ENCODE peak calls at places on chromosomes 5 and 9, in ten cellular contexts. One of them, this sample, is unnamed.
A peak's percentile ranks its signal among the peaks of the same experiment; 100 is the strongest.

GRCh38 chr9:4680178-4680535 is 788 bp downstream of the CDC37L1 start:
- DNase-seq in psoas muscle: no peak
- DNase-seq in progenitor cell of endocrine pancreas: no peak
- DNase-seq in cardiac muscle cell: no peak
- DNase-seq in spleen: no peak
- DNase-seq in HepG2: no peak
- DNase-seq in H1: no peak
- DNase-seq in CD8-positive, alpha-beta T cell: no peak
- DNase-seq in fibroblast of pulmonary artery: no peak
- DNase-seq in mucosa of descending colon: no peak
- DNase-seq in this sample: no peak

GRCh38 chr9:95766906-95767305 is 108.6 kb upstream of the ERCC6L2 start:
- DNase-seq in psoas muscle: no peak
- DNase-seq in progenitor cell of endocrine pancreas: no peak
- DNase-seq in cardiac muscle cell: no peak
- DNase-seq in spleen: no peak
- DNase-seq in HepG2: no peak
- DNase-seq in H1: no peak
- DNase-seq in CD8-positive, alpha-beta T cell: no peak
- DNase-seq in fibroblast of pulmonary artery: no peak
- DNase-seq in mucosa of descending colon: no peak
- DNase-seq in this sample: no peak

GRCh38 chr9:99351647-99352046 is 129.6 kb downstream of the SEC61B start:
- DNase-seq in psoas muscle: no peak
- DNase-seq in progenitor cell of endocrine pancreas: no peak
- DNase-seq in cardiac muscle cell: no peak
- DNase-seq in spleen: no peak
- DNase-seq in HepG2: no peak
- DNase-seq in H1: no peak
- DNase-seq in CD8-positive, alpha-beta T cell: no peak
- DNase-seq in fibroblast of pulmonary artery: no peak
- DNase-seq in mucosa of descending colon: no peak
- DNase-seq in this sample: no peak

GRCh38 chr5:110478899-110479298 is 247.6 kb downstream of the TMEM232 start:
- DNase-seq in psoas muscle: no peak
- DNase-seq in progenitor cell of endocrine pancreas: no peak
- DNase-seq in cardiac muscle cell: no peak
- DNase-seq in spleen: no peak
- DNase-seq in HepG2: no peak
- DNase-seq in H1: no peak
- DNase-seq in CD8-positive, alpha-beta T cell: no peak
- DNase-seq in fibroblast of pulmonary artery: peak; percentile 74
- DNase-seq in mucosa of descending colon: no peak
- DNase-seq in this sample: no peak

GRCh38 chr9:93346240-93347112 is 105.0 kb upstream of the FAM120A start:
- DNase-seq in psoas muscle: no peak
- DNase-seq in progenitor cell of endocrine pancreas: no peak
- DNase-seq in cardiac muscle cell: peak; percentile 54
- DNase-seq in spleen: no peak
- DNase-seq in HepG2: no peak
- DNase-seq in H1: peak; percentile 73
- DNase-seq in CD8-positive, alpha-beta T cell: no peak
- DNase-seq in fibroblast of pulmonary artery: no peak
- DNase-seq in mucosa of descending colon: no peak
- DNase-seq in this sample: no peak

GRCh38 chr9:134393582-134394280 is 67.5 kb downstream of the RXRA start:
- DNase-seq in psoas muscle: no peak
- DNase-seq in progenitor cell of endocrine pancreas: no peak
- DNase-seq in cardiac muscle cell: no peak
- DNase-seq in spleen: no peak
- DNase-seq in HepG2: no peak
- DNase-seq in H1: no peak
- DNase-seq in CD8-positive, alpha-beta T cell: no peak
- DNase-seq in fibroblast of pulmonary artery: no peak
- DNase-seq in mucosa of descending colon: no peak
- DNase-seq in this sample: no peak

GRCh38 chr5:175457466-175457865 is 13.5 kb upstream of the DRD1 start:
- DNase-seq in psoas muscle: no peak
- DNase-seq in progenitor cell of endocrine pancreas: no peak
- DNase-seq in cardiac muscle cell: no peak
- DNase-seq in spleen: no peak
- DNase-seq in HepG2: no peak
- DNase-seq in H1: no peak
- DNase-seq in CD8-positive, alpha-beta T cell: no peak
- DNase-seq in fibroblast of pulmonary artery: no peak
- DNase-seq in mucosa of descending colon: no peak
- DNase-seq in this sample: no peak

GRCh38 chr9:85420750-85421149 is 321.0 kb downstream of the AGTPBP1 start:
- DNase-seq in psoas muscle: no peak
- DNase-seq in progenitor cell of endocrine pancreas: no peak
- DNase-seq in cardiac muscle cell: no peak
- DNase-seq in spleen: no peak
- DNase-seq in HepG2: no peak
- DNase-seq in H1: no peak
- DNase-seq in CD8-positive, alpha-beta T cell: no peak
- DNase-seq in fibroblast of pulmonary artery: peak; percentile 24
- DNase-seq in mucosa of descending colon: no peak
- DNase-seq in this sample: no peak

GRCh38 chr9:88829276-88829675 is 162.0 kb upstream of the S1PR3 start:
- DNase-seq in psoas muscle: no peak
- DNase-seq in progenitor cell of endocrine pancreas: no peak
- DNase-seq in cardiac muscle cell: no peak
- DNase-seq in spleen: no peak
- DNase-seq in HepG2: no peak
- DNase-seq in H1: no peak
- DNase-seq in CD8-positive, alpha-beta T cell: no peak
- DNase-seq in fibroblast of pulmonary artery: no peak
- DNase-seq in mucosa of descending colon: no peak
- DNase-seq in this sample: no peak

GRCh38 chr5:113099822-113100221 is 123.2 kb downstream of the DCP2 start:
- DNase-seq in psoas muscle: no peak
- DNase-seq in progenitor cell of endocrine pancreas: no peak
- DNase-seq in cardiac muscle cell: no peak
- DNase-seq in spleen: no peak
- DNase-seq in HepG2: no peak
- DNase-seq in H1: no peak
- DNase-seq in CD8-positive, alpha-beta T cell: no peak
- DNase-seq in fibroblast of pulmonary artery: no peak
- DNase-seq in mucosa of descending colon: no peak
- DNase-seq in this sample: no peak

GRCh38 chr5:110916373-110917049 is 155.0 kb upstream of the TSLP start:
- DNase-seq in psoas muscle: no peak
- DNase-seq in progenitor cell of endocrine pancreas: no peak
- DNase-seq in cardiac muscle cell: no peak
- DNase-seq in spleen: no peak
- DNase-seq in HepG2: no peak
- DNase-seq in H1: no peak
- DNase-seq in CD8-positive, alpha-beta T cell: no peak
- DNase-seq in fibroblast of pulmonary artery: peak; percentile 90
- DNase-seq in mucosa of descending colon: peak; percentile 5
- DNase-seq in this sample: no peak

GRCh38 chr5:56299212-56299611 is 66.1 kb upstream of the ANKRD55 start:
- DNase-seq in psoas muscle: no peak
- DNase-seq in progenitor cell of endocrine pancreas: no peak
- DNase-seq in cardiac muscle cell: no peak
- DNase-seq in spleen: no peak
- DNase-seq in HepG2: no peak
- DNase-seq in H1: no peak
- DNase-seq in CD8-positive, alpha-beta T cell: no peak
- DNase-seq in fibroblast of pulmonary artery: no peak
- DNase-seq in mucosa of descending colon: no peak
- DNase-seq in this sample: no peak

GRCh38 chr5:68067353-68067752 is 148.2 kb upstream of the PIK3R1 start:
- DNase-seq in psoas muscle: no peak
- DNase-seq in progenitor cell of endocrine pancreas: no peak
- DNase-seq in cardiac muscle cell: no peak
- DNase-seq in spleen: no peak
- DNase-seq in HepG2: no peak
- DNase-seq in H1: no peak
- DNase-seq in CD8-positive, alpha-beta T cell: no peak
- DNase-seq in fibroblast of pulmonary artery: peak; percentile 31
- DNase-seq in mucosa of descending colon: no peak
- DNase-seq in this sample: no peak

GRCh38 chr9:115250646-115251045 is 132.7 kb upstream of the TNC start:
- DNase-seq in psoas muscle: no peak
- DNase-seq in progenitor cell of endocrine pancreas: no peak
- DNase-seq in cardiac muscle cell: no peak
- DNase-seq in spleen: no peak
- DNase-seq in HepG2: no peak
- DNase-seq in H1: no peak
- DNase-seq in CD8-positive, alpha-beta T cell: no peak
- DNase-seq in fibroblast of pulmonary artery: peak; percentile 95
- DNase-seq in mucosa of descending colon: no peak
- DNase-seq in this sample: peak; percentile 30
- TF ChIP-seq CTCF in psoas muscle: no peak
- TF ChIP-seq CTCF in progenitor cell of endocrine pancreas: no peak
- TF ChIP-seq CTCF in cardiac muscle cell: no peak
- TF ChIP-seq CTCF in spleen: no peak
- TF ChIP-seq CTCF in HepG2: no peak
- TF ChIP-seq CTCF in H1: no peak
- TF ChIP-seq CTCF in CD8-positive, alpha-beta T cell: no peak
- TF ChIP-seq CTCF in fibroblast of pulmonary artery: no peak
- TF ChIP-seq CTCF in mucosa of descending colon: no peak
- TF ChIP-seq CTCF in this sample: no peak

GRCh38 chr5:1134478-1134877 is 22.6 kb upstream of the SLC12A7 start:
- DNase-seq in psoas muscle: no peak
- DNase-seq in progenitor cell of endocrine pancreas: no peak
- DNase-seq in cardiac muscle cell: no peak
- DNase-seq in spleen: no peak
- DNase-seq in HepG2: peak; percentile 30
- DNase-seq in H1: no peak
- DNase-seq in CD8-positive, alpha-beta T cell: no peak
- DNase-seq in fibroblast of pulmonary artery: no peak
- DNase-seq in mucosa of descending colon: peak; percentile 61
- DNase-seq in this sample: no peak
- TF ChIP-seq CTCF in psoas muscle: no peak
- TF ChIP-seq CTCF in progenitor cell of endocrine pancreas: peak; percentile 41
- TF ChIP-seq CTCF in cardiac muscle cell: no peak
- TF ChIP-seq CTCF in spleen: peak; percentile 59
- TF ChIP-seq CTCF in HepG2: peak; percentile 47
- TF ChIP-seq CTCF in H1: peak; percentile 34
- TF ChIP-seq CTCF in CD8-positive, alpha-beta T cell: no peak
- TF ChIP-seq CTCF in fibroblast of pulmonary artery: no peak
- TF ChIP-seq CTCF in mucosa of descending colon: no peak
- TF ChIP-seq CTCF in this sample: no peak

DNA sequence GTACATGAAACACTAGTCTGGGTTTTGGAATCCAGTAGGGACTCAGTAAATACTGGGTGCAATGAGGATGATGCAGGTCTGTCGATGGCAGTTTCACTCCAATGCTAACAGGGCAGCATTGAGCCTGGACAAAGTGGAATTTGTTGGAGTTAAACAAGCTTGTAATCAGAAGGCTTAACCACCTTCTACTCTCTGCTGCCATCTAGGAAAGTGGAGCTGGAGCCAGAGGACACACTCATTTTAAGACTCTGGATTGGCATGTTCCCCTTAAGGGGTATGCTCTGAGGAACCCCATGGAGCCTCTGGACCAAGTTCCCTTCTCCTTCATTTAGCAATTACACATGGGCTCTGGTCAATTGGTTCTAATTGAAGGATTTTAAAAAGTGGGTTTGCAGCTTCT is 331.0 kb upstream of the ADAMTSL1 start:
- DNase-seq in psoas muscle: no peak
- DNase-seq in progenitor cell of endocrine pancreas: no peak
- DNase-seq in cardiac muscle cell: no peak
- DNase-seq in spleen: no peak
- DNase-seq in HepG2: no peak
- DNase-seq in H1: no peak
- DNase-seq in CD8-positive, alpha-beta T cell: no peak
- DNase-seq in fibroblast of pulmonary artery: peak; percentile 25
- DNase-seq in mucosa of descending colon: peak; percentile 32
- DNase-seq in this sample: no peak
- TF ChIP-seq CTCF in psoas muscle: no peak
- TF ChIP-seq CTCF in progenitor cell of endocrine pancreas: peak; percentile 33
- TF ChIP-seq CTCF in cardiac muscle cell: peak; percentile 42
- TF ChIP-seq CTCF in spleen: no peak
- TF ChIP-seq CTCF in HepG2: no peak
- TF ChIP-seq CTCF in H1: peak; percentile 45
- TF ChIP-seq CTCF in CD8-positive, alpha-beta T cell: no peak
- TF ChIP-seq CTCF in fibroblast of pulmonary artery: peak; percentile 51
- TF ChIP-seq CTCF in mucosa of descending colon: no peak
- TF ChIP-seq CTCF in this sample: no peak

DNA sequence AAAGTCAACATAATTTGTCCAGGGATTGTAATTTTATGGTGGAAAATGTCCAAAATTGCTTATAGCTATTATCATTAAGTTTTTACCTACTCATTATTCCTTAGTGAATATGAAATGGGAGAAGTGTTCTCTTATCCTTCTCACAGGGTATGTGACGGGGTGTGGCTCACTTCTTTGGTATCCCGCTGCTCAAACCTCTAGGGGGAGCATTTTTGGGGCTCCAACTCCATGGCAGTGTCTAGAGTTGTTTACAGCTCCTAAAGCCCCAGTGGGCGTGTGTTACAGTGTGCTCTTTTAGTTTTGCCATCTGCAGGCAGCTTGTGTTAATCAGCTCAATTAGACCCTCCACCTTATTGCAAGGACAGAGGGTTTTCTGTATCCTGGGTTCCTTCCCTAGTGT is 89.4 kb downstream of the CDKN2A start:
- DNase-seq in psoas muscle: no peak
- DNase-seq in progenitor cell of endocrine pancreas: no peak
- DNase-seq in cardiac muscle cell: no peak
- DNase-seq in spleen: no peak
- DNase-seq in HepG2: no peak
- DNase-seq in H1: no peak
- DNase-seq in CD8-positive, alpha-beta T cell: no peak
- DNase-seq in fibroblast of pulmonary artery: no peak
- DNase-seq in mucosa of descending colon: no peak
- DNase-seq in this sample: no peak
- TF ChIP-seq CTCF in psoas muscle: no peak
- TF ChIP-seq CTCF in progenitor cell of endocrine pancreas: no peak
- TF ChIP-seq CTCF in cardiac muscle cell: no peak
- TF ChIP-seq CTCF in spleen: no peak
- TF ChIP-seq CTCF in HepG2: no peak
- TF ChIP-seq CTCF in H1: peak; percentile 57
- TF ChIP-seq CTCF in CD8-positive, alpha-beta T cell: no peak
- TF ChIP-seq CTCF in fibroblast of pulmonary artery: no peak
- TF ChIP-seq CTCF in mucosa of descending colon: no peak
- TF ChIP-seq CTCF in this sample: no peak

GRCh38 chr9:132697230-132697629 is 27.0 kb downstream of the GTF3C4 start:
- DNase-seq in psoas muscle: no peak
- DNase-seq in progenitor cell of endocrine pancreas: no peak
- DNase-seq in cardiac muscle cell: no peak
- DNase-seq in spleen: no peak
- DNase-seq in HepG2: no peak
- DNase-seq in H1: no peak
- DNase-seq in CD8-positive, alpha-beta T cell: no peak
- DNase-seq in fibroblast of pulmonary artery: no peak
- DNase-seq in mucosa of descending colon: no peak
- DNase-seq in this sample: no peak

GRCh38 chr9:132699926-132700325 is 29.7 kb downstream of the GTF3C4 start:
- DNase-seq in psoas muscle: no peak
- DNase-seq in progenitor cell of endocrine pancreas: no peak
- DNase-seq in cardiac muscle cell: no peak
- DNase-seq in spleen: no peak
- DNase-seq in HepG2: no peak
- DNase-seq in H1: no peak
- DNase-seq in CD8-positive, alpha-beta T cell: no peak
- DNase-seq in fibroblast of pulmonary artery: no peak
- DNase-seq in mucosa of descending colon: no peak
- DNase-seq in this sample: no peak

GRCh38 chr9:132698989-132699388 is 28.7 kb downstream of the GTF3C4 start:
- DNase-seq in psoas muscle: no peak
- DNase-seq in progenitor cell of endocrine pancreas: no peak
- DNase-seq in cardiac muscle cell: no peak
- DNase-seq in spleen: no peak
- DNase-seq in HepG2: no peak
- DNase-seq in H1: no peak
- DNase-seq in CD8-positive, alpha-beta T cell: no peak
- DNase-seq in fibroblast of pulmonary artery: peak; percentile 37
- DNase-seq in mucosa of descending colon: peak; percentile 69
- DNase-seq in this sample: peak; percentile 74

GRCh38 chr9:132694144-132694543 is 23.9 kb downstream of the GTF3C4 start:
- DNase-seq in psoas muscle: no peak
- DNase-seq in progenitor cell of endocrine pancreas: no peak
- DNase-seq in cardiac muscle cell: no peak
- DNase-seq in spleen: no peak
- DNase-seq in HepG2: no peak
- DNase-seq in H1: peak; percentile 48
- DNase-seq in CD8-positive, alpha-beta T cell: peak; percentile 3
- DNase-seq in fibroblast of pulmonary artery: peak; percentile 29
- DNase-seq in mucosa of descending colon: peak; percentile 41
- DNase-seq in this sample: no peak
- TF ChIP-seq CTCF in psoas muscle: no peak
- TF ChIP-seq CTCF in progenitor cell of endocrine pancreas: peak; percentile 11
- TF ChIP-seq CTCF in cardiac muscle cell: peak; percentile 7
- TF ChIP-seq CTCF in spleen: no peak
- TF ChIP-seq CTCF in HepG2: peak; percentile 51
- TF ChIP-seq CTCF in H1: peak; percentile 68
- TF ChIP-seq CTCF in CD8-positive, alpha-beta T cell: no peak
- TF ChIP-seq CTCF in fibroblast of pulmonary artery: peak; percentile 26
- TF ChIP-seq CTCF in mucosa of descending colon: no peak
- TF ChIP-seq CTCF in this sample: no peak

This sample was measured in lung.